ENCODE peak calls at places on chromosomes 3 and 15, in six cellular contexts. One of them, this sample, is unnamed.

GRCh38 chr3:154678271-154678670 is 248.3 kb upstream of the GPR149 start:
- DNase-seq in ovary: no peak
- DNase-seq in Peyer's patch: no peak
- DNase-seq in tibial artery: no peak
- DNase-seq in thyroid gland: no peak
- DNase-seq in transverse colon: no peak
- DNase-seq in this sample: no peak

GRCh38 chr3:66195347-66195783 is 25.4 kb upstream of the SLC25A26 start:
- DNase-seq in ovary: peak; percentile 54
- DNase-seq in Peyer's patch: no peak
- DNase-seq in tibial artery: no peak
- DNase-seq in thyroid gland: peak; percentile 65
- DNase-seq in transverse colon: peak; percentile 15
- DNase-seq in this sample: no peak

GRCh38 chr3:64218329-64218728 is 6.9 kb downstream of the PRICKLE2 start:
- DNase-seq in ovary: no peak
- DNase-seq in Peyer's patch: no peak
- DNase-seq in tibial artery: no peak
- DNase-seq in thyroid gland: no peak
- DNase-seq in transverse colon: no peak
- DNase-seq in this sample: no peak

GRCh38 chr3:112623717-112624116 is 17.2 kb downstream of the CCDC80 start:
- DNase-seq in ovary: no peak
- DNase-seq in Peyer's patch: no peak
- DNase-seq in tibial artery: no peak
- DNase-seq in thyroid gland: no peak
- DNase-seq in transverse colon: no peak
- DNase-seq in this sample: no peak

GRCh38 chr3:46395210-46395661 is 11.6 kb downstream of the CCR5AS start:
- DNase-seq in ovary: no peak
- DNase-seq in Peyer's patch: no peak
- DNase-seq in tibial artery: no peak
- DNase-seq in thyroid gland: no peak
- DNase-seq in transverse colon: no peak
- DNase-seq in this sample: no peak

GRCh38 chr15:33963831-33964664 is 4.2 kb upstream of the CHRM5 start:
- DNase-seq in ovary: no peak
- DNase-seq in Peyer's patch: no peak
- DNase-seq in tibial artery: no peak
- DNase-seq in thyroid gland: no peak
- DNase-seq in transverse colon: no peak
- DNase-seq in this sample: no peak

GRCh38 chr15:39426552-39427532 is 154.0 kb upstream of the THBS1 start:
- DNase-seq in ovary: no peak
- DNase-seq in Peyer's patch: peak; percentile 24
- DNase-seq in tibial artery: peak; percentile 63
- DNase-seq in thyroid gland: peak; percentile 13
- DNase-seq in transverse colon: peak; percentile 38
- DNase-seq in this sample: peak; percentile 77

GRCh38 chr15:32790352-32790999 is 72.7 kb downstream of the GREM1 start:
- DNase-seq in ovary: no peak
- DNase-seq in Peyer's patch: no peak
- DNase-seq in tibial artery: no peak
- DNase-seq in thyroid gland: peak; percentile 16
- DNase-seq in transverse colon: no peak
- DNase-seq in this sample: no peak

GRCh38 chr3:51530485-51530884 is 8.0 kb upstream of the RAD54L2 start:
- DNase-seq in ovary: no peak
- DNase-seq in Peyer's patch: no peak
- DNase-seq in tibial artery: no peak
- DNase-seq in thyroid gland: no peak
- DNase-seq in transverse colon: no peak
- DNase-seq in this sample: no peak

GRCh38 chr3:101703169-101703568 is 16.7 kb upstream of the RPL24 start:
- DNase-seq in ovary: no peak
- DNase-seq in Peyer's patch: no peak
- DNase-seq in tibial artery: no peak
- DNase-seq in thyroid gland: no peak
- DNase-seq in transverse colon: no peak
- DNase-seq in this sample: no peak

GRCh38 chr15:99486371-99487336 is 79.1 kb upstream of the MEF2A start:
- DNase-seq in ovary: peak; percentile 74
- DNase-seq in Peyer's patch: no peak
- DNase-seq in tibial artery: peak; percentile 87
- DNase-seq in thyroid gland: peak; percentile 85
- DNase-seq in transverse colon: peak; percentile 61
- DNase-seq in this sample: no peak

GRCh38 chr3:70620956-70621355 is 308.5 kb upstream of the MDFIC2 start:
- DNase-seq in ovary: no peak
- DNase-seq in Peyer's patch: no peak
- DNase-seq in tibial artery: no peak
- DNase-seq in thyroid gland: no peak
- DNase-seq in transverse colon: no peak
- DNase-seq in this sample: no peak

GRCh38 chr3:114872056-114872455 is 275.0 kb downstream of the ZBTB20 start:
- DNase-seq in ovary: no peak
- DNase-seq in Peyer's patch: no peak
- DNase-seq in tibial artery: no peak
- DNase-seq in thyroid gland: no peak
- DNase-seq in transverse colon: no peak
- DNase-seq in this sample: no peak

GRCh38 chr3:8937064-8938020 is 25.9 kb downstream of the RAD18 start:
- DNase-seq in ovary: no peak
- DNase-seq in Peyer's patch: no peak
- DNase-seq in tibial artery: no peak
- DNase-seq in thyroid gland: no peak
- DNase-seq in transverse colon: no peak
- DNase-seq in this sample: no peak

GRCh38 chr3:48877671-48878070 is 21.0 kb downstream of the SLC25A20 start:
- DNase-seq in ovary: no peak
- DNase-seq in Peyer's patch: no peak
- DNase-seq in tibial artery: no peak
- DNase-seq in thyroid gland: no peak
- DNase-seq in transverse colon: no peak
- DNase-seq in this sample: no peak

GRCh38 chr3:130941793-130942192 is 47.9 kb downstream of the ATP2C1 start:
- DNase-seq in ovary: no peak
- DNase-seq in Peyer's patch: no peak
- DNase-seq in tibial artery: no peak
- DNase-seq in thyroid gland: no peak
- DNase-seq in transverse colon: no peak
- DNase-seq in this sample: no peak

GRCh38 chr3:171285287-171285686 is 174.9 kb downstream of the TNIK start:
- DNase-seq in ovary: no peak
- DNase-seq in Peyer's patch: no peak
- DNase-seq in tibial artery: no peak
- DNase-seq in thyroid gland: no peak
- DNase-seq in transverse colon: no peak
- DNase-seq in this sample: no peak

GRCh38 chr3:187999821-188000220 is 154.1 kb upstream of the LPP start:
- DNase-seq in ovary: no peak
- DNase-seq in Peyer's patch: peak; percentile 54
- DNase-seq in tibial artery: no peak
- DNase-seq in thyroid gland: no peak
- DNase-seq in transverse colon: no peak
- DNase-seq in this sample: peak; percentile 70

GRCh38 chr3:117322866-117323265 is 613.3 kb downstream of the TUSC7 start:
- DNase-seq in ovary: no peak
- DNase-seq in Peyer's patch: no peak
- DNase-seq in tibial artery: no peak
- DNase-seq in thyroid gland: no peak
- DNase-seq in transverse colon: no peak
- DNase-seq in this sample: no peak

GRCh38 chr3:188241072-188241471 is 87.1 kb downstream of the LPP start:
- DNase-seq in ovary: no peak
- DNase-seq in Peyer's patch: no peak
- DNase-seq in tibial artery: peak; percentile 56
- DNase-seq in thyroid gland: no peak
- DNase-seq in transverse colon: no peak
- DNase-seq in this sample: no peak

GRCh38 chr3:143442761-143443477 is 323.3 kb downstream of the CHST2 start:
- DNase-seq in ovary: no peak
- DNase-seq in Peyer's patch: no peak
- DNase-seq in tibial artery: no peak
- DNase-seq in thyroid gland: no peak
- DNase-seq in transverse colon: no peak
- DNase-seq in this sample: no peak

GRCh38 chr3:124772081-124772831 is 42.0 kb downstream of the UMPS start:
- DNase-seq in ovary: no peak
- DNase-seq in Peyer's patch: no peak
- DNase-seq in tibial artery: peak; percentile 45
- DNase-seq in thyroid gland: peak; percentile 57
- DNase-seq in transverse colon: no peak
- DNase-seq in this sample: no peak

GRCh38 chr3:194118920-194119319 is 17.0 kb upstream of the HES1 start:
- DNase-seq in ovary: no peak
- DNase-seq in Peyer's patch: no peak
- DNase-seq in tibial artery: no peak
- DNase-seq in thyroid gland: no peak
- DNase-seq in transverse colon: no peak
- DNase-seq in this sample: no peak

GRCh38 chr3:68089572-68089991 is 435.2 kb upstream of the SUCLG2 start:
- DNase-seq in ovary: no peak
- DNase-seq in Peyer's patch: no peak
- DNase-seq in tibial artery: no peak
- DNase-seq in thyroid gland: no peak
- DNase-seq in transverse colon: no peak
- DNase-seq in this sample: no peak

GRCh38 chr15:96338772-96339661 is 8.5 kb downstream of the NR2F2 start:
- DNase-seq in ovary: no peak
- DNase-seq in Peyer's patch: no peak
- DNase-seq in tibial artery: no peak
- DNase-seq in thyroid gland: no peak
- DNase-seq in transverse colon: no peak
- DNase-seq in this sample: no peak

GRCh38 chr15:70525551-70525950 is 237.8 kb downstream of the UACA start:
- DNase-seq in ovary: no peak
- DNase-seq in Peyer's patch: no peak
- DNase-seq in tibial artery: no peak
- DNase-seq in thyroid gland: no peak
- DNase-seq in transverse colon: no peak
- DNase-seq in this sample: no peak

GRCh38 chr3:95705786-95706418 is 1108.5 kb upstream of the EPHA6 start:
- DNase-seq in ovary: no peak
- DNase-seq in Peyer's patch: no peak
- DNase-seq in tibial artery: no peak
- DNase-seq in thyroid gland: no peak
- DNase-seq in transverse colon: no peak
- DNase-seq in this sample: peak; percentile 34

GRCh38 chr15:85974348-85974705 is 105.3 kb upstream of the AGBL1 start:
- DNase-seq in ovary: no peak
- DNase-seq in Peyer's patch: no peak
- DNase-seq in tibial artery: no peak
- DNase-seq in thyroid gland: no peak
- DNase-seq in transverse colon: no peak
- DNase-seq in this sample: no peak

GRCh38 chr3:57158813-57159678 is 6.1 kb downstream of the IL17RD start:
- DNase-seq in ovary: no peak
- DNase-seq in Peyer's patch: no peak
- DNase-seq in tibial artery: no peak
- DNase-seq in thyroid gland: no peak
- DNase-seq in transverse colon: no peak
- DNase-seq in this sample: no peak

GRCh38 chr15:26223720-26224119 is 360.6 kb upstream of the ATP10A start:
- DNase-seq in ovary: no peak
- DNase-seq in Peyer's patch: no peak
- DNase-seq in tibial artery: no peak
- DNase-seq in thyroid gland: no peak
- DNase-seq in transverse colon: no peak
- DNase-seq in this sample: no peak
- H3K9me3 ChIP-seq in ovary: no peaks in the 10 kb centered on the region
- H3K9me3 ChIP-seq in Peyer's patch: no peaks in the 10 kb centered on the region
- H3K9me3 ChIP-seq in tibial artery: no peaks in the 10 kb centered on the region
- H3K9me3 ChIP-seq in thyroid gland: no peaks in the 10 kb centered on the region
- H3K9me3 ChIP-seq in transverse colon: no peaks in the 10 kb centered on the region
- H3K9me3 ChIP-seq in this sample: no peaks in the 10 kb centered on the region

DNA sequence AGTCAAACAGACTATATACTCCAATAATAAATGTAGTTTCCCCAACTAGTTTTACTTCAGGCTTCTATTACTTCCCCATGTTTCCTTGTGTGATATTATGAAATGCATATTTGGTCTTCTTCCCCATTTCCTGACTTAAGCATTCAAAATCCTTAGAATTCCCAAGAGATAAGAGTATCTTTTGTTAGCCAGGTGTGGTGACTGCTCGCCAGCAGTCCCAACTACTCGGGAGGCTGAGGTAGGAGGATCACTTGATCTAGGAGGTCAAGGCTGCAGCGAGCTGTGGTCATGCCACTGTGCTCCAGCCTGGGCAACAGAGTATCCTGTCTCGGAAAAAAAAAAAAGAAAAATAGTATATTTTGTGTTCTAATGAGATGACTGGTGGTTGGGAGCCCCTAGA is 72.7 kb upstream of the UBE2E2 start:
- DNase-seq in ovary: no peak
- DNase-seq in Peyer's patch: no peak
- DNase-seq in tibial artery: no peak
- DNase-seq in thyroid gland: no peak
- DNase-seq in transverse colon: no peak
- DNase-seq in this sample: no peak
- H3K27ac ChIP-seq in ovary: no peak overlapping the region
- H3K27ac ChIP-seq in Peyer's patch: no peak overlapping the region
- H3K27ac ChIP-seq in tibial artery: no peak overlapping the region
- H3K27ac ChIP-seq in thyroid gland: no peak overlapping the region
- H3K27ac ChIP-seq in transverse colon: no peak overlapping the region
- H3K27ac ChIP-seq in this sample: no peak overlapping the region

GRCh38 chr15:53834214-53834613 is 74.8 kb upstream of the WDR72 start:
- DNase-seq in ovary: no peak
- DNase-seq in Peyer's patch: no peak
- DNase-seq in tibial artery: no peak
- DNase-seq in thyroid gland: no peak
- DNase-seq in transverse colon: no peak
- DNase-seq in this sample: no peak

GRCh38 chr15:53836618-53837017 is 77.2 kb upstream of the WDR72 start:
- DNase-seq in ovary: no peak
- DNase-seq in Peyer's patch: no peak
- DNase-seq in tibial artery: no peak
- DNase-seq in thyroid gland: no peak
- DNase-seq in transverse colon: no peak
- DNase-seq in this sample: no peak

GRCh38 chr15:53837263-53837662 is 77.8 kb upstream of the WDR72 start:
- DNase-seq in ovary: no peak
- DNase-seq in Peyer's patch: no peak
- DNase-seq in tibial artery: no peak
- DNase-seq in thyroid gland: peak; percentile 96
- DNase-seq in transverse colon: peak; percentile 78
- DNase-seq in this sample: no peak

GRCh38 chr15:53833134-53833624 is 73.7 kb upstream of the WDR72 start:
- DNase-seq in ovary: no peak
- DNase-seq in Peyer's patch: no peak
- DNase-seq in tibial artery: no peak
- DNase-seq in thyroid gland: peak; percentile 67
- DNase-seq in transverse colon: no peak
- DNase-seq in this sample: no peak

GRCh38 chr15:53835309-53835708 is 75.8 kb upstream of the WDR72 start:
- DNase-seq in ovary: no peak
- DNase-seq in Peyer's patch: no peak
- DNase-seq in tibial artery: no peak
- DNase-seq in thyroid gland: no peak
- DNase-seq in transverse colon: no peak
- DNase-seq in this sample: no peak
- H3K4me1 ChIP-seq in ovary: no peaks in the 10 kb centered on the region
- H3K4me1 ChIP-seq in Peyer's patch: no peaks in the 10 kb centered on the region
- H3K4me1 ChIP-seq in tibial artery: peaks cover 29% of the 10 kb centered on the region
- H3K4me1 ChIP-seq in thyroid gland: peaks cover 37% of the 10 kb centered on the region
- H3K4me1 ChIP-seq in transverse colon: peaks cover 13% of the 10 kb centered on the region
- H3K4me1 ChIP-seq in this sample: no peaks in the 10 kb centered on the region

GRCh38 chr3:176514297-176514696 is 683.0 kb downstream of the TBL1XR1 start:
- DNase-seq in ovary: no peak
- DNase-seq in Peyer's patch: no peak
- DNase-seq in tibial artery: no peak
- DNase-seq in thyroid gland: no peak
- DNase-seq in transverse colon: no peak
- DNase-seq in this sample: no peak
- H3K9me3 ChIP-seq in ovary: peaks cover 12% of the 10 kb centered on the region
- H3K9me3 ChIP-seq in Peyer's patch: no peaks in the 10 kb centered on the region
- H3K9me3 ChIP-seq in tibial artery: no peaks in the 10 kb centered on the region
- H3K9me3 ChIP-seq in thyroid gland: no peaks in the 10 kb centered on the region
- H3K9me3 ChIP-seq in transverse colon: peaks cover 19% of the 10 kb centered on the region
- H3K9me3 ChIP-seq in this sample: peaks cover 20% of the 10 kb centered on the region